ENCODE peak calls at places on chromosomes 16 and 17, in ten cellular contexts. K, M, N, O, Z, G, E, C, W and H are unnamed samples.

GRCh38 chr17:58271532-58271931 is 9.2 kb downstream of the MPO start:
- DNase-seq in K (no peak), W (no peak), C (no peak), G (no peak), O (no peak), N (no peak), Z (no peak), M (peak; percentile 10), E (no peak), H (no peak)

GRCh38 chr16:19991614-19992013 is 82.1 kb downstream of the GPR139 start:
- DNase-seq in Z (no peak), N (no peak), W (no peak), K (no peak), C (no peak), G (no peak), O (no peak), M (no peak), E (no peak), H (no peak)

GRCh38 chr17:48479014-48479402 is 49.0 kb upstream of the SKAP1 start:
- DNase-seq in K (no peak), C (no peak), N (no peak), G (no peak), E (no peak), O (no peak), W (no peak), M (no peak), Z (no peak), H (no peak)

GRCh38 chr17:27919120-27919519 is 26.0 kb upstream of the LYRM9 start:
- DNase-seq in Z (no peak), O (no peak), K (peak; percentile 56), G (no peak), M (no peak), E (no peak), W (no peak), C (no peak), N (peak; percentile 53), H (no peak)

GRCh38 chr17:45020354-45021138 is 30.9 kb downstream of the DCAKD start:
- DNase-seq in C (peak; percentile 22), W (peak; percentile 45), E (no peak), O (no peak), N (peak; percentile 59), Z (peak; percentile 32), M (no peak), G (peak; percentile 77), K (peak; percentile 41), H (no peak)

GRCh38 chr16:55475919-55476318 is 3.1 kb upstream of the MMP2 start:
- DNase-seq in C (no peak), W (no peak), O (peak; percentile 74), Z (peak; percentile 50), N (no peak), M (no peak), G (peak; percentile 56), K (no peak), E (no peak), H (no peak)

GRCh38 chr16:11570796-11571195 is 15.9 kb downstream of the LITAF start:
- DNase-seq in O (no peak), W (no peak), K (no peak), C (no peak), G (no peak), E (no peak), N (no peak), M (no peak), Z (no peak), H (no peak)

GRCh38 chr16:22327446-22327775 is 30.2 kb downstream of the POLR3E start:
- DNase-seq in N (no peak), K (no peak), C (no peak), Z (no peak), O (no peak), E (no peak), W (no peak), M (no peak), G (no peak), H (no peak)

GRCh38 chr17:82440991-82441627 is 9.4 kb downstream of the CYBC1 start:
- DNase-seq in E (no peak), W (no peak), K (peak; percentile 51), N (no peak), G (no peak), C (no peak), Z (no peak), M (peak; percentile 61), O (no peak), H (no peak)

GRCh38 chr16:19507882-19508281 is 14.0 kb downstream of the GDE1 start:
- DNase-seq in N (no peak), Z (no peak), W (no peak), M (no peak), G (no peak), K (no peak), C (no peak), E (no peak), O (no peak), H (no peak)

GRCh38 chr16:57708168-57708567 is 13.6 kb downstream of the DRC7 start:
- DNase-seq in C (peak; percentile 3), O (no peak), N (no peak), M (no peak), G (no peak), Z (no peak), E (no peak), K (no peak), W (no peak), H (no peak)

GRCh38 chr17:79664925-79665738 is 54.3 kb upstream of the RBFOX3 start:
- DNase-seq in Z (peak; percentile 17), W (peak; percentile 93), N (peak; percentile 88), M (peak; percentile 89), G (peak; percentile 90), K (peak; percentile 86), O (peak; percentile 91), E (no peak), C (no peak), H (no peak)

GRCh38 chr16:674968-675883 is at the start of gene RHBDL1:
- DNase-seq in Z (no peak), O (no peak), M (no peak), G (peak; percentile 38), C (peak; percentile 42), W (no peak), N (no peak), E (peak; percentile 66), K (no peak), H (no peak)
- TF ChIP-seq POLR2A in Z (no peak), O (no peak), M (no peak), G (no peak), C (no peak), W (no peak), N (no peak), E (no peak), K (no peak), H (no peak)

GRCh38 chr16:87634411-87634810 is 32.1 kb downstream of the JPH3 start:
- DNase-seq in N (no peak), E (no peak), C (no peak), G (no peak), Z (no peak), O (no peak), W (no peak), M (no peak), K (no peak), H (no peak)

GRCh38 chr16:87636741-87637140 is 34.4 kb downstream of the JPH3 start:
- DNase-seq in C (no peak), M (no peak), K (no peak), Z (no peak), O (no peak), W (no peak), N (no peak), E (no peak), G (no peak), H (no peak)

GRCh38 chr16:87636050-87636684 is 33.9 kb downstream of the JPH3 start:
- DNase-seq in K (peak; percentile 74), C (peak; percentile 64), G (peak; percentile 67), E (peak; percentile 87), N (peak; percentile 82), M (peak; percentile 89), O (peak; percentile 67), Z (peak; percentile 70), W (peak; percentile 80), H (peak; percentile 99)

GRCh38 chr16:87637357-87637756 is 35.0 kb downstream of the JPH3 start:
- DNase-seq in K (no peak), M (no peak), N (no peak), Z (no peak), E (no peak), G (no peak), C (no peak), O (no peak), W (no peak), H (no peak)

GRCh38 chr16:87635541-87636049 is 33.3 kb downstream of the JPH3 start:
- DNase-seq in E (peak; percentile 69), W (peak; percentile 59), N (peak; percentile 60), C (peak; percentile 19), O (peak; percentile 35), G (peak; percentile 47), K (peak; percentile 47), M (peak; percentile 65), Z (no peak), H (peak; percentile 85)
- TF ChIP-seq POLR2A in E (no peak), W (no peak), N (no peak), C (no peak), O (no peak), G (no peak), K (no peak), M (no peak), Z (no peak), H (no peak)

DNA sequence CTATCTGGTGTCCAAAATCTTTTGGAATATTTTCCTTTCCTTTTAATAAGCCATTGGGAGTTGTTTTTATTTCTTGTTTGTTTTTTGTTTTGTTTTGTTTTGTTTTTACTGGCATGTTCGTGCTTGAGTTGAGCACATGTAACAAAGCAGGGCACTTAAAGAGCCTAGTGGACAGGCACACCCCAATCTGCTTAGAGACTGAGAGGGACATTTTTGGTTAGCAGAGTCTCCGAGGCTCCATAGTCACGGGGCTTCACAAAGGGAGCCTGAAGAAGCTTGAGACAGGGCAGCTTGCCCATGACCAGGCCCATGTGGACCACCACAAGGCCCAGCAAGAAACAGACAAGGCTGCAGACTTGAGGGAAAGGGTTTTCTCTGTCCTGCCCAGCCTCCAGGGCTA is 116.7 kb downstream of the ANKFN1 start:
- DNase-seq in O (no peak), N (no peak), W (no peak), E (no peak), C (no peak), Z (no peak), G (no peak), K (no peak), M (no peak), H (no peak)
- TF ChIP-seq POLR2A in O (no peak), N (no peak), W (no peak), E (no peak), C (no peak), Z (no peak), G (no peak), K (no peak), M (no peak), H (no peak)

DNA sequence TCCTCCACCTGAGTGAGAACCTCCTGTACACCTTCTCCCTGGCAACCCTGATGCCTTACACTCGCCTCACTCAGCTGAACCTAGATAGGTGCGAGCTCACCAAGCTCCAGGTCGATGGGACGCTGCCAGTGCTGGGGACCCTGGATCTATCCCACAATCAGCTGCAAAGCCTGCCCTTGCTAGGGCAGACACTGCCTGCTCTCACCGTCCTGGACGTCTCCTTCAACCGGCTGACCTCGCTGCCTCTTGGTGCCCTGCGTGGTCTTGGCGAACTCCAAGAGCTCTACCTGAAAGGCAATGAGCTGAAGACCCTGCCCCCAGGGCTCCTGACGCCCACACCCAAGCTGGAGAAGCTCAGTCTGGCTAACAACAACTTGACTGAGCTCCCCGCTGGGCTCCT is 679 bp downstream of the GP1BA start:
- DNase-seq in Z (no peak), C (no peak), W (no peak), K (no peak), M (no peak), O (no peak), G (no peak), N (no peak), E (no peak), H (no peak)
- TF ChIP-seq POLR2A in Z (no peak), C (no peak), W (no peak), K (no peak), M (no peak), O (no peak), G (no peak), N (no peak), E (no peak), H (no peak)

GRCh38 chr16:4474192-4474961 is at the start of gene NMRAL1:
- DNase-seq in O (peak; percentile 87), N (peak; percentile 89), G (peak; percentile 94), W (peak; percentile 92), E (peak; percentile 94), C (peak; percentile 80), M (peak; percentile 92), K (peak; percentile 93), Z (peak; percentile 86), H (no peak)
- TF ChIP-seq POLR2A in O (peak; percentile 67), N (peak; percentile 20), G (no peak), W (peak; percentile 33), E (peak; percentile 70), C (no peak), M (peak; percentile 46), K (peak; percentile 58), Z (peak; percentile 33), H (peak; percentile 51)